ENCODE peak calls at places on chromosome 6, in nine cellular contexts. T, Y, Z, I, K, D, F, A and S are unnamed samples.
A peak's percentile ranks its signal among the peaks of the same experiment; 100 is the strongest.

GRCh38 chr6:109455502-109456282 is at the start of gene MICAL1:
- DNase-seq in T (peak; percentile 80), F (no peak), Z (peak; percentile 70), D (peak; percentile 93), K (peak; percentile 24), I (peak; percentile 75), A (peak; percentile 86), Y (peak; percentile 66), S (peak; percentile 74)

GRCh38 chr6:75882734-75883133 is 133.7 kb downstream of the MYO6 start:
- DNase-seq in A (no peak), K (peak; percentile 79), Z (no peak), Y (no peak), D (no peak), I (no peak), T (no peak), F (no peak), S (no peak)

GRCh38 chr6:113315879-113316278 is 541.3 kb upstream of the MARCKS start:
- DNase-seq in D (no peak), F (no peak), Z (no peak), A (no peak), Y (no peak), K (no peak), T (no peak), I (no peak), S (no peak)

GRCh38 chr6:43770417-43771209 is 602 bp downstream of the VEGFA start:
- DNase-seq in I (peak; percentile 84), K (peak; percentile 69), F (no peak), T (peak; percentile 71), A (peak; percentile 89), Y (peak; percentile 57), D (peak; percentile 79), Z (peak; percentile 45), S (peak; percentile 56)

GRCh38 chr6:161429921-161430490 is 156.1 kb upstream of the AGPAT4 start:
- DNase-seq in F (no peak), I (no peak), D (no peak), T (no peak), A (no peak), Z (no peak), Y (no peak), K (no peak), S (no peak)

GRCh38 chr6:85418059-85418458 is 31.8 kb upstream of the NT5E start:
- DNase-seq in A (no peak), D (no peak), K (peak; percentile 87), F (no peak), I (no peak), Y (no peak), Z (no peak), T (no peak), S (no peak)

GRCh38 chr6:37460805-37461204 is 27.8 kb downstream of the CMTR1 start:
- DNase-seq in K (no peak), Z (no peak), I (no peak), D (no peak), Y (no peak), A (no peak), F (no peak), T (no peak), S (no peak)

GRCh38 chr6:14804001-14804401 is 441.9 kb upstream of the JARID2 start:
- DNase-seq in T (no peak), D (no peak), K (no peak), Y (no peak), A (no peak), Z (no peak), I (no peak), F (no peak), S (no peak)

GRCh38 chr6:140846518-140847277 is 1286.0 kb upstream of the GJE1 start:
- DNase-seq in Y (no peak), I (no peak), T (no peak), A (no peak), K (peak; percentile 72), F (no peak), D (no peak), Z (no peak), S (no peak)

GRCh38 chr6:170516783-170517616 is 36.1 kb downstream of the PSMB1 start:
- DNase-seq in I (peak; percentile 71), D (no peak), K (peak; percentile 78), A (no peak), Y (peak; percentile 24), F (no peak), T (peak; percentile 53), Z (no peak), S (peak; percentile 75)

GRCh38 chr6:25279748-25280616 is 808 bp downstream of the CARMIL1 start:
- DNase-seq in F (no peak), T (peak; percentile 55), D (peak; percentile 65), Y (peak; percentile 28), I (peak; percentile 31), A (no peak), Z (peak; percentile 24), K (no peak), S (peak; percentile 46)

GRCh38 chr6:20655317-20655716 is 121.1 kb downstream of the CDKAL1 start:
- DNase-seq in A (no peak), K (peak; percentile 53), F (no peak), T (no peak), D (no peak), I (no peak), Z (no peak), Y (no peak), S (no peak)

GRCh38 chr6:101578306-101578705 is 184.8 kb downstream of the GRIK2 start:
- DNase-seq in A (no peak), F (no peak), T (no peak), K (no peak), I (no peak), Y (no peak), Z (no peak), D (no peak), S (no peak)

GRCh38 chr6:38570750-38571149 is 69.0 kb downstream of the BTBD9 start:
- DNase-seq in Y (no peak), I (no peak), Z (no peak), T (no peak), F (no peak), A (no peak), D (no peak), K (peak; percentile 40), S (no peak)

GRCh38 chr6:52551483-52552277 is 25.2 kb downstream of the TRAM2 start:
- DNase-seq in A (peak; percentile 71), D (no peak), I (peak; percentile 84), Z (peak; percentile 35), F (no peak), T (peak; percentile 97), K (peak; percentile 91), Y (peak; percentile 40), S (peak; percentile 44)

GRCh38 chr6:143515766-143516355 is 4.3 kb upstream of the FUCA2 start:
- DNase-seq in F (no peak), D (no peak), T (no peak), Z (no peak), A (no peak), K (no peak), Y (no peak), I (no peak), S (peak; percentile 18)

GRCh38 chr6:143510991-143511891 is at the start of gene FUCA2:
- DNase-seq in Z (peak; percentile 96), F (peak; percentile 92), I (peak; percentile 92), T (peak; percentile 93), D (peak; percentile 94), A (peak; percentile 95), Y (peak; percentile 89), K (peak; percentile 87), S (peak; percentile 94)

GRCh38 chr6:143514996-143515760 is 3.7 kb upstream of the FUCA2 start:
- DNase-seq in K (no peak), Y (no peak), Z (no peak), F (no peak), T (peak; percentile 80), D (no peak), I (peak; percentile 54), A (peak; percentile 73), S (peak; percentile 89)

GRCh38 chr6:143516700-143517446 is 5.4 kb upstream of the FUCA2 start:
- DNase-seq in Z (no peak), Y (no peak), I (no peak), K (no peak), A (no peak), T (no peak), F (no peak), D (no peak), S (no peak)

DNA sequence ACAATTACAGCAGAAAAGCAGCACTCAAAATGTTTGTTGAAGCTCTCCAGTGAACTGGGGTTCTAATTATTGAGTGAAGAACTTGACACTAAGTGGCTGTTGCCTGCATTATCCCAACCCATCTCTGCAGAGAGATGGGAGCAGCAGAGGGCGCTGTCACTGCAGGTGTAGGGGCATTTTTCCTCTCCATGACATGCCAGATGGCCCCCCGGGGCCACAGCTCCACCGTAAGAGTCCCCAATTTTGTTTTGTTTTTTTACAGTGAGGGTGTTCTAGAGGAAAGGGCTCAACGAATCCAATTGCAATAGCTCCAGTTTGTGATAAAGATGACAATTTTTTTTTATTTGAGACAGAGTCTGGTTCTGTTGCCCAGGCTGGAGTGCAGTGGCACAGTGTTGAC is 1.9 kb upstream of the FUCA2 start:
- DNase-seq in K (no peak), A (no peak), Z (no peak), Y (no peak), F (no peak), D (peak; percentile 73), I (no peak), T (no peak), S (peak; percentile 18)
- TF ChIP-seq CTCF in K (peak; percentile 35), A (no peak), Z (no peak), Y (no peak), F (no peak), D (no peak), I (no peak), T (no peak), S (no peak)

DNA sequence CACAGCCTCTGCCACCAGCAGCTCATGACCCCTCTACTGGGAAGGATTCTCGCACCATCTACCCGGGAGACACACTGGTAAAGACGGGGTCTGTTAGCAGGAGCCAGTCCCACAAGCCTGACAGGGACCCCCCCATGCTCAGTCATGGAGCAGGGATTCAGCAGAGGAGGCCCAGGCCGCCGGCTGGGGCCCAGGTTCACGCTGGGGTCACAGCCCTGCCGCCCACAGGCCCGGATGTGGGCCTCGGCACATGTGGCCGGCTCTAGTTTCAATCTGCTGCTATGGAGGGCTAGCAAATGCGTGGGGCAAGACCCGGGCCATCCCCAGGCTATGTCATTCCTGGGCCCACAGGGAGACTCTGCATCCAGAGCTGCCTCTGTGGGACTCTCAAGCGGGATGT is 25.1 kb downstream of the PXDC1 start:
- DNase-seq in A (peak; percentile 60), I (no peak), Y (no peak), Z (no peak), K (no peak), D (no peak), F (no peak), T (no peak), S (no peak)
- H3K36me3 ChIP-seq in A (peaks cover 69% of the 10 kb centered on the region), I (no peaks in the 10 kb centered on the region), Y (no peaks in the 10 kb centered on the region), Z (no peaks in the 10 kb centered on the region), K (peaks cover 71% of the 10 kb centered on the region), D (peaks cover 62% of the 10 kb centered on the region), F (no peaks in the 10 kb centered on the region), T (peaks cover 50% of the 10 kb centered on the region), S (no peaks in the 10 kb centered on the region)

DNA sequence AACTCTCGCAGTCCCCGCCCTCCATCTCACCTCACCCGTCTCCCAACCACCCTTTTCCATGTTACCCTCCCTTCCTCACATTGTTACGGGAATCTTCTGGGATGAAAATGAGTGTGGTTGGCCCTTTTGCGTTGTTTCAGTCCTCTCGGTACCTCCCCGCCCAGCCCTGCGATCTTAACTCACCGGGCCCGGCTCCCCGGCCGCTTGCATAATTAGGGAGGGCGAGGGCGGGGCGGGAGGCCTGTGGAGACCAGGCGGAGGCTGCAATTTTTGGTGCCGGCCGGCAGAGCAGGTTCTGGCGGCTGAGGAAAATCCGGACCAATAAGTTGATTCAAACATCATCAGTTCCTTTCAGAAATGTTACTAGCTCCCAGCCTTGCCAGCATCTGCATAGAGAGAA is 25.2 kb downstream of the TFAP2B start:
- DNase-seq in F (no peak), Y (no peak), I (no peak), T (no peak), D (no peak), A (no peak), K (no peak), Z (no peak), S (no peak)
- TF ChIP-seq POLR2A in F (no peak), Y (no peak), I (no peak), T (no peak), D (no peak), A (no peak), K (no peak), Z (no peak), S (no peak)

GRCh38 chr6:63426844-63427243 is 107.1 kb upstream of the LGSN start:
- DNase-seq in F (no peak), I (peak; percentile 71), K (no peak), Y (no peak), Z (no peak), T (no peak), A (no peak), D (no peak), S (no peak)
- TF ChIP-seq CTCF in F (no peak), I (no peak), K (no peak), Y (no peak), Z (no peak), T (no peak), A (no peak), D (no peak), S (no peak)